ENCODE peak calls at places on chromosome 7, in four cellular contexts. T, V, D and I are unnamed samples.

GRCh38 chr7:107661081-107661864 is 645 bp downstream of the SLC26A4 start:
- DNase-seq in V (peak; percentile 74), T (peak; percentile 71), D (peak; percentile 40), I (peak; percentile 32)

GRCh38 chr7:40544932-40545331 is 410.1 kb downstream of the SUGCT start:
- DNase-seq in D (no peak), V (no peak), T (no peak), I (no peak)

GRCh38 chr7:101815826-101816488 is 1.5 kb upstream of the CUX1 start:
- DNase-seq in T (peak; percentile 79), D (peak; percentile 61), V (peak; percentile 82), I (no peak)

GRCh38 chr7:29854257-29854938 is 48.1 kb downstream of the WIPF3 start:
- DNase-seq in T (no peak), V (no peak), D (peak; percentile 85), I (no peak)

GRCh38 chr7:30681262-30682130 is 760 bp downstream of the CRHR2 start:
- DNase-seq in V (peak; percentile 61), D (no peak), T (no peak), I (no peak)

GRCh38 chr7:24700446-24701044 is 56.7 kb downstream of the GSDME start:
- DNase-seq in V (no peak), D (no peak), T (no peak), I (no peak)

GRCh38 chr7:44538798-44539668 is 2.1 kb downstream of the NPC1L1 start:
- DNase-seq in V (no peak), T (no peak), D (no peak), I (no peak)

GRCh38 chr7:102934267-102934666 is 21.5 kb downstream of the LRRC17 start:
- DNase-seq in T (peak; percentile 32), V (no peak), D (no peak), I (no peak)

GRCh38 chr7:32347244-32347828 is 142.8 kb downstream of the LSM5 start:
- DNase-seq in V (no peak), D (no peak), T (no peak), I (no peak)

GRCh38 chr7:124085168-124085567 is 52.3 kb upstream of the TMEM229A start:
- DNase-seq in T (peak; percentile 95), D (no peak), V (no peak), I (no peak)

GRCh38 chr7:43602271-43602670 is 19.4 kb downstream of the STK17A start:
- DNase-seq in D (no peak), T (no peak), V (no peak), I (no peak)

GRCh38 chr7:35424869-35425495 is 171.1 kb upstream of the TBX20 start:
- DNase-seq in T (peak; percentile 65), D (peak; percentile 63), V (peak; percentile 67), I (no peak)

GRCh38 chr7:26616235-26616634 is 248.2 kb downstream of the SKAP2 start:
- DNase-seq in D (no peak), T (no peak), V (no peak), I (no peak)

GRCh38 chr7:150385240-150385830 is 6.2 kb downstream of the ZNF775 start:
- DNase-seq in T (no peak), D (peak; percentile 28), V (no peak), I (peak; percentile 27)

GRCh38 chr7:151795168-151795754 is 81.7 kb downstream of the PRKAG2 start:
- DNase-seq in V (no peak), D (no peak), T (no peak), I (no peak)

GRCh38 chr7:92058899-92059298 is 75.4 kb downstream of the CYP51A1 start:
- DNase-seq in V (no peak), D (no peak), T (no peak), I (no peak)

GRCh38 chr7:30927559-30927958 is 15.9 kb downstream of the AQP1 start:
- DNase-seq in T (no peak), D (no peak), V (no peak), I (no peak)

GRCh38 chr7:74654811-74655210 is 2.7 kb upstream of the GTF2I start:
- DNase-seq in V (no peak), T (no peak), D (peak; percentile 12), I (no peak)

GRCh38 chr7:120981888-120982615 is 6.5 kb upstream of the CPED1 start:
- DNase-seq in D (no peak), T (no peak), V (no peak), I (no peak)

GRCh38 chr7:27111753-27112277 is 9.3 kb upstream of the HOXA2 start:
- DNase-seq in D (peak; percentile 83), T (no peak), V (no peak), I (no peak)

GRCh38 chr7:112481833-112482669 is 1.3 kb downstream of the LSMEM1 start:
- DNase-seq in D (peak; percentile 93), V (no peak), T (no peak), I (peak; percentile 71)

GRCh38 chr7:36318116-36318515 is 71.5 kb upstream of the ANLN start:
- DNase-seq in V (no peak), D (no peak), T (no peak), I (no peak)

GRCh38 chr7:148718431-148718830 is 19.7 kb downstream of the CUL1 start:
- DNase-seq in T (no peak), D (no peak), V (no peak), I (no peak)

GRCh38 chr7:151803841-151804240 is 73.1 kb downstream of the PRKAG2 start:
- DNase-seq in T (no peak), V (peak; percentile 2), D (no peak), I (no peak)

GRCh38 chr7:322111-322671 is 32.2 kb downstream of the FOXL3 start:
- DNase-seq in T (peak; percentile 94), V (peak; percentile 84), D (peak; percentile 45), I (peak; percentile 80)

GRCh38 chr7:73434701-73435069 is 1.1 kb downstream of the FZD9 start:
- DNase-seq in T (no peak), D (no peak), V (no peak), I (no peak)

GRCh38 chr7:70940597-70940996 is 191.3 kb upstream of the GALNT17 start:
- DNase-seq in D (no peak), T (no peak), V (no peak), I (no peak)

GRCh38 chr7:130070900-130071622 is 727 bp downstream of the KLHDC10 start:
- DNase-seq in V (no peak), D (peak; percentile 48), T (no peak), I (no peak)

GRCh38 chr7:4871056-4871680 is 9.3 kb upstream of the PAPOLB start:
- DNase-seq in T (no peak), D (no peak), V (no peak), I (no peak)

GRCh38 chr7:133077394-133077793 is 4.5 kb downstream of the CHCHD3 start:
- DNase-seq in D (no peak), V (no peak), T (no peak), I (no peak)

GRCh38 chr7:56375173-56375572 is 259.0 kb upstream of the NUPR2 start:
- DNase-seq in D (no peak), V (no peak), T (no peak), I (no peak)

GRCh38 chr7:149832332-149833041 is 5.7 kb upstream of the ZNF862 start:
- DNase-seq in D (no peak), T (no peak), V (peak; percentile 31), I (no peak)

GRCh38 chr7:68444042-68444441 is 1154.2 kb upstream of the AUTS2 start:
- DNase-seq in D (no peak), V (no peak), T (no peak), I (no peak)

GRCh38 chr7:341841-342638 is 52.1 kb downstream of the FOXL3 start:
- DNase-seq in D (no peak), T (peak; percentile 97), V (no peak), I (no peak)

GRCh38 chr7:1534330-1535099 is 4.0 kb downstream of the MAFK start:
- DNase-seq in T (no peak), V (no peak), D (no peak), I (no peak)

GRCh38 chr7:39644170-39644569 is 20.8 kb downstream of the RALA start:
- DNase-seq in T (no peak), V (no peak), D (no peak), I (no peak)

GRCh38 chr7:38630720-38631673 is at the start of gene AMPH:
- DNase-seq in V (peak; percentile 48), D (no peak), T (no peak), I (no peak)

GRCh38 chr7:106254525-106255128 is 30.2 kb downstream of the NAMPT start:
- DNase-seq in V (no peak), D (no peak), T (no peak), I (no peak)

GRCh38 chr7:109835577-109835976 is 1255.3 kb upstream of the LRRN3 start:
- DNase-seq in V (no peak), T (no peak), D (no peak), I (no peak)
- H3K4me1 ChIP-seq in V (no peaks in the 10 kb centered on the region), T (no peaks in the 10 kb centered on the region), D (no peaks in the 10 kb centered on the region), I (no peaks in the 10 kb centered on the region)

GRCh38 chr7:66946545-66946944 is 25.5 kb downstream of the TMEM248 start:
- DNase-seq in V (no peak), T (no peak), D (no peak), I (no peak)
- H3K27me3 ChIP-seq in V (no peaks in the 10 kb centered on the region), T (no peaks in the 10 kb centered on the region), D (no peaks in the 10 kb centered on the region), I (no peaks in the 10 kb centered on the region)

GRCh38 chr7:157235357-157236018 is 96.8 kb downstream of the UBE3C start:
- DNase-seq in V (no peak), T (no peak), D (peak; percentile 68), I (no peak)
- H3K27ac ChIP-seq in V (no peak overlapping the region), T (no peak overlapping the region), D (peak overlapping the region; percentile 3), I (no peak overlapping the region)

DNA sequence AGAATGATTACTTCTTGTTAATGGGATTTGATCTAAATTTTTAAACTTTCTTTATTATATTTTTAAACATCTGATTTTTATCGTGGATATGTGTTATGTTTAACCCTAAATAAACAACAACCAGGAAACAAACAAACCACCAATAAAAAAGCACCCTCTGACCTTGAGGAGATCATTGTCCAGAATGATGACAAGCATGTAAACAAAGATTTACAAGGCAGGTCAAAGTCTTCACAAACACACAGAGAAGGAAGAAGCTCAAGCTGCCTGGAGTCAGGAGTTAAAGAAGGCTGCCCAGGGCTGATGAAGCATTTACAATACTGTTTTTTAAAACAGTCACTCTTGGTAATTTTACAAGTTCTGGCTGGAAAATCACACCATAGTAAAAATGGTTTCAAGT is 31.0 kb upstream of the EGFR start:
- DNase-seq in T (no peak), V (no peak), D (peak; percentile 65), I (no peak)
- H3K4me1 ChIP-seq in T (no peaks in the 10 kb centered on the region), V (no peaks in the 10 kb centered on the region), D (peaks cover 58% of the 10 kb centered on the region), I (no peaks in the 10 kb centered on the region)

DNA sequence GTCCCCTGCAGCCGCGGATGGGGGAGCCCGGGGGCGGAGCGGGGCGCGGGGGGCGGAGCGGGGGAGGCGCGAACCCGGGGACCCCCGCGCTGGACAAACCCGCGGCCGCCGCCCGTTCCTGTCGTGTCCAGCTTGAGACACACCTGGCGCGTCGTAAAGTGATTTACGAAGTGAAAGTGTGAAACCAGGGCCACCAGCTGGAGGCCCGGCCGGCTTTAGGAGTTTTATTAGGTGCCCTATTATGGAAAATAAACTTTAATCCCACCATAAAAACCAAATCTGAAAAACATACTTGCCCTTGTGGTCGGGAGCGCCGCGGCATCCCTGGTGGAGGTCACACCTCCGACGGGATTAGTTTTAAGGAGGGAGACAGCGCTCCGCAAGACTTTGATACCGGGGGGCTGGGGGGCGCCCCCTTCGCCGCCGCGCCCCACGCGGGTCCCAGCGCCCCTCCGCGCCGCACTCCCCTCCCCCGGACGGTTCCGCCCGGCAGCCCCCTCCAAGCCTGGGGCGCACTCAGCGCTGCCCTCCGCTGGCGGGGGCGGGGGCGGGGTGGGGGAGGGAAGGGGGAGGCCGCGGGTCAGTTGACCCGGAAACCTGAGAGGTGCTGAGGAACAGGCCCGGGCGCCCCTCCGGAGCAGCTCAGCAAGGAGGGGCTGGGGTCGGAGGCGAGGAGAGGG is 10.3 kb downstream of the MNX1 start:
- DNase-seq in T (peak; percentile 51), V (no peak), D (no peak), I (no peak)
- H3K27me3 ChIP-seq in T (peaks cover 92% of the 10 kb centered on the region), V (peaks cover 89% of the 10 kb centered on the region), D (no peaks in the 10 kb centered on the region), I (peaks cover 79% of the 10 kb centered on the region)